ENCODE peak calls at places on chromosomes 4 and X, in eight cellular contexts. T, O, F, G, M, I, U and J are unnamed samples. For H3K4me1, the result is how much of the 10 kb centered on the place peaks cover.

GRCh38 chr4:67896421-67897065 is 12.7 kb upstream of the TMPRSS11D start:
- DNase-seq in G (no peak), I (no peak), O (no peak), T (no peak), U (no peak), F (no peak), M (no peak), J (no peak)

GRCh38 chrX:49995021-49995731 is 72.8 kb downstream of the CLCN5 start:
- DNase-seq in I (no peak), M (no peak), F (no peak), U (no peak), T (no peak), O (no peak), G (no peak), J (no peak)

GRCh38 chrX:144896323-144896722 is 351.0 kb upstream of the SPANXN1 start:
- DNase-seq in M (no peak), G (peak), U (no peak), F (no peak), T (no peak), O (no peak), I (no peak), J (no peak)

GRCh38 chr4:76811604-76812412 is 86.1 kb downstream of the SOWAHB start:
- DNase-seq in T (no peak), I (peak), G (no peak), U (no peak), M (no peak), F (peak), O (no peak), J (peak)

GRCh38 chr4:113759696-113760093 is 1.8 kb downstream of the CAMK2D start:
- DNase-seq in U (no peak), I (no peak), G (no peak), M (no peak), T (no peak), F (no peak), O (no peak), J (no peak)

GRCh38 chrX:136251042-136251991 is at the start of gene MAP7D3:
- DNase-seq in M (peak), O (peak), F (peak), G (peak), I (peak), U (peak), T (peak), J (peak)

GRCh38 chr4:167428172-167428571 is 193.9 kb upstream of the SPOCK3 start:
- DNase-seq in F (no peak), I (no peak), U (no peak), T (no peak), M (no peak), O (no peak), G (no peak), J (no peak)

GRCh38 chr4:6892190-6892908 is 17.3 kb upstream of the TBC1D14 start:
- DNase-seq in O (no peak), G (no peak), F (peak), M (no peak), T (no peak), U (peak), I (no peak), J (no peak)

GRCh38 chr4:183588691-183589090 is 70.3 kb downstream of the RWDD4 start:
- DNase-seq in G (no peak), I (no peak), M (no peak), O (no peak), U (no peak), F (no peak), T (no peak), J (no peak)

GRCh38 chr4:102466298-102466697 is 34.9 kb upstream of the NFKB1 start:
- DNase-seq in G (no peak), T (no peak), M (no peak), F (no peak), U (no peak), O (no peak), I (no peak), J (no peak)

GRCh38 chr4:73674451-73674919 is 54.2 kb upstream of the RASSF6 start:
- DNase-seq in G (no peak), O (no peak), U (peak), M (no peak), F (peak), I (no peak), T (no peak), J (peak)

GRCh38 chr4:118749347-118749988 is 64.3 kb downstream of the METTL14 start:
- DNase-seq in T (no peak), G (peak), F (no peak), M (no peak), O (no peak), U (no peak), I (no peak), J (no peak)

GRCh38 chrX:36957425-36958328 is 50.5 kb upstream of the FAM47C start:
- DNase-seq in U (no peak), T (no peak), O (no peak), F (no peak), G (peak), I (no peak), M (peak), J (no peak)

GRCh38 chr4:123450393-123450792 is 53.8 kb downstream of the SPRY1 start:
- DNase-seq in M (no peak), O (no peak), F (no peak), G (no peak), U (no peak), T (no peak), I (no peak), J (no peak)
- H3K4me1 ChIP-seq in M (under half), O (under half), F (under half), G (under half), U (under half), T (under half), I (under half), J (under half)

GRCh38 chrX:132483951-132484350 is 4.9 kb downstream of the MBNL3 start:
- DNase-seq in I (no peak), G (no peak), F (no peak), T (no peak), U (no peak), O (no peak), M (no peak), J (no peak)
- H3K4me1 ChIP-seq in I (under half), G (under half), F (under half), T (under half), U (under half), O (under half), M (under half), J (under half)

GRCh38 chrX:154739952-154740351 is 10.9 kb downstream of the GAB3 start:
- DNase-seq in G (no peak), F (no peak), M (no peak), I (no peak), T (no peak), U (no peak), O (no peak), J (no peak)

GRCh38 chrX:154734101-154734781 is 16.6 kb downstream of the GAB3 start:
- DNase-seq in M (no peak), I (no peak), F (no peak), T (no peak), U (peak), G (no peak), O (no peak), J (peak)

GRCh38 chrX:154742623-154743022 is 8.3 kb downstream of the GAB3 start:
- DNase-seq in T (no peak), G (no peak), O (no peak), U (no peak), F (no peak), I (no peak), M (no peak), J (no peak)

GRCh38 chrX:154735695-154736393 is 15.0 kb downstream of the GAB3 start:
- DNase-seq in I (no peak), M (no peak), O (no peak), G (no peak), U (peak), F (peak), T (no peak), J (peak)

DNA sequence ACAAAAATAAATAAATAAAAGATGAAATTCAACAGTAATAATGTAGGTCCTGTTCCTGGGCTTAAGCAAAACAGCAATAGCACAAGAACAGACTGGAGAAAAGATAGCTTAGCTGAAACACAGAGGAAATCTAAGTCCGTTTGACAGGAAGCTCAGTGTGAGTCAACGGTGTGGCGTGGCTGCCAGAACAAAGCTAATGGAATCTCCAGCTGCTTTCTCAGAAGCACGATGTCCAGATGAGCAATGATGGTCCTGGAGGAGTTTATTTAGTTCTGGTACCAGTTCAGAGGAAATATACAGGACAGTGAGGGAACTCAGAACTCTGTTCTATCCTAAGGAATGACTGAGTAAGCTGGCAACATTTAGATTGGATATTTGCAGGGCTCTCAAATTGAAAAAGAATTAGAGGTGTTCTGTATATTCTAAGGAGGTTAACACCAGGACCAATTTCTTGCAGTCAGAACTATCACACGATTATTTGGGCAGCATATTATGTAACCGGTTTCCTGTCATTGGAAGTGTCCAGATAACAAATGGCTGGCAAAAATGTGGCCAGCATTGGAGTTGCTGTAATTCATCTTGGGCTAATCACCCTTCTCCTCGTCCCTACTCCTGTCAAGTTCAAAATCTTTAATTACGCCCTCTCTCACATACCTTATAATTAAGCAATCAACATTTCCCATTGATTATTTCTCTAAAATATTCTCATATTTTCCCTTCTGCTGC is 12.7 kb downstream of the GAB3 start:
- DNase-seq in M (no peak), T (no peak), O (no peak), I (no peak), U (peak), G (no peak), F (peak), J (peak)
- H3K4me1 ChIP-seq in M (under half), T (under half), O (under half), I (under half), U (under half), G (under half), F (half or more), J (half or more)

GRCh38 chrX:103730746-103731508 is 20.2 kb downstream of the TMEM31 start:
- DNase-seq in M (no peak), I (no peak), O (no peak), U (no peak), G (no peak), F (peak), T (no peak), J (peak)
- H3K4me1 ChIP-seq in M (under half), I (under half), O (under half), U (under half), G (under half), F (under half), T (under half), J (under half)

GRCh38 chr4:169248645-169249044 is 22.1 kb downstream of the SH3RF1 start:
- DNase-seq in G (no peak), U (no peak), O (no peak), F (no peak), T (no peak), M (no peak), I (no peak), J (no peak)

GRCh38 chr4:169251291-169252235 is 19.2 kb downstream of the SH3RF1 start:
- DNase-seq in U (no peak), O (no peak), T (no peak), F (no peak), I (no peak), M (no peak), G (no peak), J (no peak)

GRCh38 chr4:169252339-169253086 is 18.2 kb downstream of the SH3RF1 start:
- DNase-seq in M (no peak), O (no peak), U (no peak), T (no peak), G (no peak), I (no peak), F (no peak), J (no peak)

GRCh38 chr4:169249214-169249973 is 21.4 kb downstream of the SH3RF1 start:
- DNase-seq in G (no peak), T (no peak), F (no peak), M (no peak), O (no peak), I (no peak), U (no peak), J (no peak)

GRCh38 chr4:169250796-169251195 is 20.0 kb downstream of the SH3RF1 start:
- DNase-seq in T (no peak), M (no peak), G (no peak), U (no peak), I (no peak), F (no peak), O (no peak), J (no peak)
- H3K4me1 ChIP-seq in T (under half), M (under half), G (half or more), U (half or more), I (under half), F (half or more), O (under half), J (under half)

GRCh38 chrX:19792412-19792811 is 95.0 kb downstream of the SH3KBP1 start:
- DNase-seq in U (no peak), G (no peak), T (no peak), O (no peak), I (no peak), F (no peak), M (no peak), J (no peak)
- H3K4me1 ChIP-seq in U (under half), G (under half), T (under half), O (under half), I (under half), F (under half), M (under half), J (under half)